ENCODE peak calls at places on chromosomes 3 and 15, in ten cellular contexts. Z, N, T, E, A, H, X, L, J and Q are unnamed samples.

GRCh38 chr15:41085029-41085428 is 31.1 kb downstream of the INO80 start:
- DNase-seq in Z (no peak), E (no peak), N (no peak), T (no peak), J (no peak), X (no peak), A (no peak), L (no peak), H (no peak), Q (no peak)

GRCh38 chr15:70480196-70480856 is 283.0 kb downstream of the UACA start:
- DNase-seq in X (no peak), N (no peak), Z (no peak), L (no peak), A (peak; percentile 61), E (peak; percentile 70), T (no peak), J (no peak), H (no peak), Q (no peak)

GRCh38 chr15:32974691-32975090 is 219.8 kb downstream of the FMN1 start:
- DNase-seq in X (no peak), A (no peak), J (peak; percentile 48), H (no peak), Z (no peak), E (no peak), N (no peak), T (no peak), L (no peak), Q (no peak)

GRCh38 chr3:181699171-181699903 is 12.4 kb upstream of the SOX2 start:
- DNase-seq in J (no peak), E (peak; percentile 66), H (no peak), X (no peak), N (no peak), Z (no peak), L (peak; percentile 51), T (no peak), A (no peak), Q (peak; percentile 67)

GRCh38 chr3:89107461-89108035 is at the start of gene EPHA3:
- DNase-seq in L (peak; percentile 63), A (peak; percentile 56), X (no peak), E (peak; percentile 87), J (peak; percentile 71), H (no peak), N (peak; percentile 65), Z (peak; percentile 60), T (peak; percentile 56), Q (peak; percentile 76)

GRCh38 chr3:107429330-107430181 is 52.3 kb downstream of the CCDC54 start:
- DNase-seq in X (peak; percentile 10), N (peak; percentile 89), Z (peak; percentile 89), H (no peak), T (peak; percentile 66), J (peak; percentile 91), A (peak; percentile 80), E (peak; percentile 92), L (peak; percentile 81), Q (peak; percentile 80)

GRCh38 chr3:121956363-121956762 is 62.2 kb downstream of the SLC15A2 start:
- DNase-seq in L (no peak), J (no peak), X (no peak), T (no peak), Z (no peak), A (no peak), H (no peak), E (no peak), N (no peak), Q (no peak)

GRCh38 chr3:189496375-189497138 is 134.6 kb upstream of the TP63 start:
- DNase-seq in J (no peak), L (no peak), X (no peak), Z (no peak), T (no peak), H (no peak), N (no peak), A (no peak), E (no peak), Q (no peak)

GRCh38 chr3:196517919-196518318 is 2.8 kb upstream of the SMCO1 start:
- DNase-seq in J (no peak), L (no peak), A (no peak), X (no peak), Z (no peak), N (no peak), T (no peak), H (no peak), E (peak; percentile 31), Q (no peak)

GRCh38 chr3:11844891-11845290 is 1.8 kb downstream of the TAMM41 start:
- DNase-seq in H (no peak), A (no peak), N (no peak), J (no peak), T (no peak), Z (no peak), E (no peak), L (no peak), X (no peak), Q (no peak)

GRCh38 chr3:56878046-56878445 is 76.3 kb upstream of the ARHGEF3 start:
- DNase-seq in L (no peak), Z (no peak), E (no peak), H (no peak), A (peak; percentile 57), T (no peak), J (no peak), N (no peak), X (no peak), Q (peak; percentile 26)

GRCh38 chr3:107524214-107525100 is 1.7 kb downstream of the BBX start:
- DNase-seq in L (peak; percentile 42), N (peak; percentile 67), J (peak; percentile 52), A (peak; percentile 57), Z (peak; percentile 62), X (peak; percentile 14), H (no peak), T (peak; percentile 46), E (peak; percentile 79), Q (no peak)

GRCh38 chr3:150740733-150741496 is 22.1 kb downstream of the SIAH2 start:
- DNase-seq in X (no peak), L (no peak), Z (no peak), A (no peak), H (no peak), N (no peak), E (no peak), J (no peak), T (no peak), Q (no peak)

GRCh38 chr15:101027273-101027901 is 108.2 kb downstream of the LRRK1 start:
- DNase-seq in N (no peak), J (no peak), T (peak; percentile 27), E (no peak), X (no peak), Z (no peak), L (no peak), H (no peak), A (no peak), Q (no peak)

GRCh38 chr15:71414778-71415177 is 299.5 kb downstream of the THSD4 start:
- DNase-seq in T (no peak), E (no peak), N (no peak), J (peak; percentile 40), A (no peak), L (no peak), Z (no peak), X (no peak), H (no peak), Q (no peak)

GRCh38 chr3:4703054-4703480 is 209.9 kb downstream of the ITPR1 start:
- DNase-seq in H (no peak), A (no peak), E (no peak), T (no peak), J (peak; percentile 38), L (no peak), N (no peak), Z (no peak), X (no peak), Q (no peak)

GRCh38 chr3:138072816-138073215 is 42.6 kb downstream of the DZIP1L start:
- DNase-seq in Z (no peak), A (no peak), N (no peak), T (no peak), X (no peak), H (no peak), L (no peak), J (no peak), E (no peak), Q (no peak)

GRCh38 chr15:25397110-25397509 is 41.7 kb downstream of the UBE3A start:
- DNase-seq in T (no peak), A (no peak), X (no peak), L (no peak), N (no peak), J (no peak), E (no peak), Z (no peak), H (no peak), Q (no peak)

GRCh38 chr3:138234401-138235179 is 47.5 kb downstream of the ARMC8 start:
- DNase-seq in T (no peak), A (no peak), E (no peak), N (no peak), Z (no peak), H (no peak), J (peak; percentile 40), X (no peak), L (no peak), Q (no peak)

GRCh38 chr3:141477224-141477623 is 9.6 kb upstream of the RASA2 start:
- DNase-seq in H (peak; percentile 79), N (peak; percentile 94), A (no peak), E (peak; percentile 5), L (no peak), J (peak; percentile 34), T (no peak), Z (peak; percentile 45), X (no peak), Q (no peak)

GRCh38 chr3:42846682-42847522 is 28.8 kb downstream of the CYP8B1 start:
- DNase-seq in E (peak; percentile 84), H (no peak), N (no peak), J (no peak), L (no peak), X (no peak), A (peak; percentile 57), Z (no peak), T (peak; percentile 38), Q (peak; percentile 9)

GRCh38 chr3:101128786-101129185 is 135.6 kb upstream of the ABI3BP start:
- DNase-seq in X (no peak), A (no peak), L (no peak), H (no peak), T (no peak), J (no peak), N (peak; percentile 53), E (no peak), Z (no peak), Q (no peak)

GRCh38 chr3:192684151-192684550 is 43.2 kb downstream of the FGF12 start:
- DNase-seq in E (no peak), T (no peak), Z (no peak), J (no peak), H (no peak), A (no peak), L (no peak), X (no peak), N (no peak), Q (no peak)

GRCh38 chr3:160225181-160226025 is at the start of gene C3orf80:
- DNase-seq in N (peak; percentile 52), T (peak; percentile 56), A (peak; percentile 66), L (peak; percentile 60), E (peak; percentile 78), H (no peak), Z (peak; percentile 46), X (no peak), J (peak; percentile 21), Q (no peak)

GRCh38 chr3:12303532-12303931 is 14.7 kb downstream of the PPARG start:
- DNase-seq in X (no peak), Z (peak; percentile 41), N (peak; percentile 75), T (no peak), E (no peak), H (peak; percentile 93), A (no peak), J (peak; percentile 92), L (no peak), Q (no peak)

GRCh38 chr3:32243519-32243918 is 5.0 kb downstream of the CMTM8 start:
- DNase-seq in Z (no peak), J (no peak), N (no peak), T (no peak), L (no peak), X (no peak), H (no peak), E (no peak), A (no peak), Q (no peak)

GRCh38 chr15:68252925-68253534 is 23.5 kb upstream of the CLN6 start:
- DNase-seq in J (peak; percentile 88), L (no peak), X (no peak), T (no peak), A (peak; percentile 68), Z (peak; percentile 77), N (peak; percentile 79), E (peak; percentile 87), H (no peak), Q (no peak)

GRCh38 chr3:36393563-36393962 is 13.3 kb downstream of the STAC start:
- DNase-seq in T (no peak), H (no peak), Z (no peak), A (no peak), L (no peak), X (no peak), N (peak; percentile 83), E (no peak), J (no peak), Q (no peak)